ENCODE peak calls at places on chromosome 21, in six cellular contexts. One of them, this sample, is unnamed.

GRCh38 chr21:14403681-14404318 is 20.9 kb upstream of the HSPA13 start:
- DNase-seq in activated CD4-positive, CD25-positive, alpha-beta regulatory T cell: no peak
- DNase-seq in left kidney: peak
- DNase-seq in T-helper 1 cell: no peak
- DNase-seq in kidney: no peak
- DNase-seq in AG08395: peak
- DNase-seq in this sample: no peak

GRCh38 chr21:42056996-42057689 is 14.0 kb upstream of the UMODL1 start:
- DNase-seq in activated CD4-positive, CD25-positive, alpha-beta regulatory T cell: no peak
- DNase-seq in left kidney: peak
- DNase-seq in T-helper 1 cell: no peak
- DNase-seq in kidney: peak
- DNase-seq in AG08395: peak
- DNase-seq in this sample: no peak

GRCh38 chr21:41932191-41932575 is 21.6 kb downstream of the C2CD2 start:
- DNase-seq in activated CD4-positive, CD25-positive, alpha-beta regulatory T cell: no peak
- DNase-seq in left kidney: no peak
- DNase-seq in T-helper 1 cell: no peak
- DNase-seq in kidney: no peak
- DNase-seq in AG08395: peak
- DNase-seq in this sample: no peak

GRCh38 chr21:44874240-44874496 is 678 bp upstream of the PTTG1IP start:
- DNase-seq in activated CD4-positive, CD25-positive, alpha-beta regulatory T cell: no peak
- DNase-seq in left kidney: no peak
- DNase-seq in T-helper 1 cell: no peak
- DNase-seq in kidney: no peak
- DNase-seq in AG08395: no peak
- DNase-seq in this sample: no peak

GRCh38 chr21:46038871-46039397 is 57.4 kb downstream of the COL6A1 start:
- DNase-seq in activated CD4-positive, CD25-positive, alpha-beta regulatory T cell: no peak
- DNase-seq in left kidney: peak
- DNase-seq in T-helper 1 cell: no peak
- DNase-seq in kidney: no peak
- DNase-seq in AG08395: peak
- DNase-seq in this sample: peak

GRCh38 chr21:28871388-28872015 is 121.2 kb downstream of the LTN1 start:
- DNase-seq in activated CD4-positive, CD25-positive, alpha-beta regulatory T cell: no peak
- DNase-seq in left kidney: no peak
- DNase-seq in T-helper 1 cell: no peak
- DNase-seq in kidney: no peak
- DNase-seq in AG08395: peak
- DNase-seq in this sample: no peak

GRCh38 chr21:45304945-45305344 is 17.2 kb upstream of the POFUT2 start:
- DNase-seq in activated CD4-positive, CD25-positive, alpha-beta regulatory T cell: no peak
- DNase-seq in left kidney: no peak
- DNase-seq in T-helper 1 cell: peak
- DNase-seq in kidney: peak
- DNase-seq in AG08395: no peak
- DNase-seq in this sample: peak

GRCh38 chr21:45643021-45643980 is at the start of gene PCBP3:
- DNase-seq in activated CD4-positive, CD25-positive, alpha-beta regulatory T cell: peak
- DNase-seq in left kidney: peak
- DNase-seq in T-helper 1 cell: peak
- DNase-seq in kidney: peak
- DNase-seq in AG08395: peak
- DNase-seq in this sample: no peak

GRCh38 chr21:17495680-17496079 is 17.2 kb upstream of the CXADR start:
- DNase-seq in activated CD4-positive, CD25-positive, alpha-beta regulatory T cell: no peak
- DNase-seq in left kidney: no peak
- DNase-seq in T-helper 1 cell: no peak
- DNase-seq in kidney: no peak
- DNase-seq in AG08395: no peak
- DNase-seq in this sample: no peak

GRCh38 chr21:33844104-33844889 is 71.3 kb downstream of the ATP5PO start:
- DNase-seq in activated CD4-positive, CD25-positive, alpha-beta regulatory T cell: no peak
- DNase-seq in left kidney: peak
- DNase-seq in T-helper 1 cell: no peak
- DNase-seq in kidney: peak
- DNase-seq in AG08395: peak
- DNase-seq in this sample: peak

GRCh38 chr21:33279330-33279820 is 13.2 kb downstream of the IL10RB start:
- DNase-seq in activated CD4-positive, CD25-positive, alpha-beta regulatory T cell: no peak
- DNase-seq in left kidney: no peak
- DNase-seq in T-helper 1 cell: no peak
- DNase-seq in kidney: no peak
- DNase-seq in AG08395: no peak
- DNase-seq in this sample: no peak

GRCh38 chr21:26457817-26458216 is 115.3 kb downstream of the CYYR1 start:
- DNase-seq in activated CD4-positive, CD25-positive, alpha-beta regulatory T cell: no peak
- DNase-seq in left kidney: no peak
- DNase-seq in T-helper 1 cell: no peak
- DNase-seq in kidney: no peak
- DNase-seq in AG08395: no peak
- DNase-seq in this sample: no peak

GRCh38 chr21:36512971-36513370 is 33.0 kb upstream of the CLDN14 start:
- DNase-seq in activated CD4-positive, CD25-positive, alpha-beta regulatory T cell: no peak
- DNase-seq in left kidney: no peak
- DNase-seq in T-helper 1 cell: no peak
- DNase-seq in kidney: no peak
- DNase-seq in AG08395: no peak
- DNase-seq in this sample: no peak